ENCODE peak calls at places on chromosomes 3 and 15, in nine cellular contexts. A is spleen, K is K562, C is HCT116, G is breast epithelium, H is sigmoid colon, D is HepG2, X is GM12891, Y is endothelial cell of umbilical vein. M is an unnamed sample.
A peak's percentile ranks its signal among the peaks of the same experiment; 100 is the strongest.

GRCh38 chr3:42507751-42508335 is 5.4 kb downstream of the VIPR1 start:
- DNase-seq in A (peak; percentile 27), K (no peak), C (no peak), G (peak; percentile 39), H (peak; percentile 29), D (no peak), X (no peak), Y (no peak), M (no peak)

GRCh38 chr3:12966847-12967750 is 106.1 kb downstream of the IQSEC1 start:
- DNase-seq in A (no peak), K (peak; percentile 73), C (no peak), G (no peak), H (no peak), D (no peak), X (no peak), Y (peak; percentile 35), M (no peak)

GRCh38 chr3:17151598-17152373 is 267.0 kb downstream of the PLCL2 start:
- DNase-seq in A (peak; percentile 90), K (no peak), C (no peak), G (no peak), H (no peak), D (no peak), X (peak; percentile 64), Y (no peak), M (no peak)

GRCh38 chr3:150528359-150528797 is 17.9 kb downstream of the SERP1 start:
- DNase-seq in A (no peak), K (no peak), C (no peak), G (no peak), H (no peak), D (no peak), X (no peak), Y (peak; percentile 49), M (no peak)

GRCh38 chr3:11155341-11156025 is 1.2 kb downstream of the HRH1 start:
- DNase-seq in A (no peak), K (peak; percentile 43), C (peak; percentile 47), G (peak; percentile 58), H (peak; percentile 92), D (peak; percentile 24), X (no peak), Y (peak; percentile 84), M (peak; percentile 56)

GRCh38 chr3:104887069-104887468 is 479.6 kb upstream of the ALCAM start:
- DNase-seq in A (no peak), K (no peak), C (no peak), G (no peak), H (no peak), D (no peak), X (no peak), Y (no peak), M (no peak)

GRCh38 chr15:67928666-67929065 is 88.8 kb upstream of the RNU6-1 start:
- DNase-seq in A (no peak), K (no peak), C (no peak), G (no peak), H (no peak), D (no peak), X (no peak), Y (no peak), M (no peak)

GRCh38 chr3:44885618-44886017 is 11.2 kb downstream of the TGM4 start:
- DNase-seq in A (no peak), K (peak; percentile 35), C (peak; percentile 74), G (no peak), H (no peak), D (peak; percentile 34), X (no peak), Y (peak; percentile 95), M (no peak)

GRCh38 chr3:102481050-102481449 is 46.2 kb downstream of the ZPLD1 start:
- DNase-seq in A (no peak), K (no peak), C (no peak), G (no peak), H (no peak), D (no peak), X (no peak), Y (no peak), M (no peak)

GRCh38 chr15:68666120-68666811 is 87.5 kb downstream of the CORO2B start:
- DNase-seq in A (peak; percentile 36), K (no peak), C (no peak), G (no peak), H (peak; percentile 17), D (no peak), X (no peak), Y (peak; percentile 78), M (no peak)

GRCh38 chr3:35900079-35900478 is 260.8 kb downstream of the ARPP21 start:
- DNase-seq in A (no peak), K (no peak), C (no peak), G (no peak), H (no peak), D (no peak), X (no peak), Y (no peak), M (no peak)

GRCh38 chr3:47436180-47436579 is 39.6 kb downstream of the SCAP start:
- DNase-seq in A (peak; percentile 20), K (no peak), C (no peak), G (no peak), H (no peak), D (no peak), X (no peak), Y (no peak), M (no peak)

GRCh38 chr3:133117342-133117741 is 79.2 kb downstream of the TMEM108 start:
- DNase-seq in A (no peak), K (no peak), C (no peak), G (no peak), H (no peak), D (no peak), X (no peak), Y (no peak), M (no peak)

GRCh38 chr3:27452368-27453090 is 31.7 kb downstream of the SLC4A7 start:
- DNase-seq in A (no peak), K (no peak), C (no peak), G (no peak), H (no peak), D (peak; percentile 2), X (no peak), Y (peak; percentile 60), M (no peak)

GRCh38 chr3:124559650-124560405 is 170.4 kb upstream of the UMPS start:
- DNase-seq in A (no peak), K (peak; percentile 67), C (peak; percentile 72), G (peak; percentile 60), H (peak; percentile 75), D (peak; percentile 60), X (peak; percentile 58), Y (peak; percentile 78), M (peak; percentile 63)

GRCh38 chr15:63719281-63719680 is 114.5 kb downstream of the HERC1 start:
- DNase-seq in A (no peak), K (no peak), C (no peak), G (no peak), H (no peak), D (no peak), X (no peak), Y (no peak), M (no peak)

GRCh38 chr3:127742580-127742979 is 69.8 kb downstream of the ABTB1 start:
- DNase-seq in A (peak; percentile 45), K (no peak), C (no peak), G (no peak), H (no peak), D (no peak), X (no peak), Y (no peak), M (no peak)

GRCh38 chr3:161420746-161421145 is 49.4 kb upstream of the SPTSSB start:
- DNase-seq in A (no peak), K (no peak), C (no peak), G (no peak), H (no peak), D (peak; percentile 94), X (no peak), Y (peak; percentile 41), M (peak; percentile 77)

GRCh38 chr3:50326182-50326541 is 1.9 kb downstream of the TUSC2 start:
- DNase-seq in A (peak; percentile 71), K (no peak), C (no peak), G (no peak), H (no peak), D (no peak), X (no peak), Y (no peak), M (no peak)
- TF ChIP-seq POLR2AphosphoS5 in A (no peak), K (no peak), C (no peak), G (no peak), H (no peak), D (no peak), X (no peak), Y (no peak), M (no peak)

GRCh38 chr3:31980530-31981205 is 394 bp downstream of the OSBPL10 start:
- DNase-seq in A (peak; percentile 93), K (no peak), C (peak; percentile 53), G (peak; percentile 69), H (peak; percentile 69), D (peak; percentile 54), X (peak; percentile 30), Y (peak; percentile 69), M (peak; percentile 78)
- TF ChIP-seq POLR2A in A (no peak), K (no peak), C (no peak), G (no peak), H (no peak), D (peak; percentile 40), X (no peak), Y (peak; percentile 88), M (no peak)

DNA sequence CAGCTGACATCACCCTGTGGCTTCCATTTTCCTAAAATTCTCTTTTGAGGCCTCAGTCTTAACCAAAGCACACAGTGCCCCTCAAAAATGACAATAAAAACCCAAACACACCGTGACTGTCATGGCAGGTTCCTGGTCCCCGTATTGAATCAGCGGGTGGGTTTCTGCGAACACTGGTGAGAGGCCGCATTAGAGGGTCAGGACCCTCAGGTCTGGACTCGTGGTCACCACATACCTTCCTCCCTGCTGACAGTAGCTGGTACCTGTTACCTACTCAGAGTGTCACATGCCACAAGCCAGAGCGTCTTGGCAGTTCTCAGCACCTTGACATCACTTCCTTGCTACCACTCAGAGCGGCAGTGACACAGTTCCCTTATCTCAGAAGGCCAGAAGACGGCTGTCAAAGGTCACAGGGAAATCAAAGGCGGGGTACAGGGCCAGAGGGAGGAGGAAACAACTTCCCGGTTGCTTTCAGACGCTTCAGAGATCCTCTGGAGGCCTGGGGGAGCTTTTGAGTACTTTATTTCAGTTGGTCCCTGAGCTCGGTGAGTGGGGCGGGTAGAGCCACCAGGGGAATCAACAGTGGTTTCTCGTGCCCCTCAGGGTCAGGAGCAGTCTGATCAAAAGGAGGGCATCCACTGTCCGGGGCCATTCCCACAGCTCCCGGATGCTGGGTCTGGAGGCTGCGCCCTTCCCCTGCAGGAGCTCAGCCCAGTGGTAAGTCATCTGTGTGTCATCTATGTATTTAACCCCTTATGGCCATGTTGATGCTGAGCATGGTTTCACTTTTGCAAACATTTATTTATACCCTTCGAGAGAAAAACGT is at the start of the genes CCR5AS and CCRL2:
- DNase-seq in A (peak; percentile 87), K (peak; percentile 95), C (no peak), G (no peak), H (peak; percentile 76), D (no peak), X (peak; percentile 49), Y (peak; percentile 86), M (no peak)
- TF ChIP-seq POLR2AphosphoS5 in A (peak; percentile 90), K (peak; percentile 95), C (no peak), G (no peak), H (no peak), D (no peak), X (no peak), Y (peak; percentile 38), M (peak; percentile 35)

DNA sequence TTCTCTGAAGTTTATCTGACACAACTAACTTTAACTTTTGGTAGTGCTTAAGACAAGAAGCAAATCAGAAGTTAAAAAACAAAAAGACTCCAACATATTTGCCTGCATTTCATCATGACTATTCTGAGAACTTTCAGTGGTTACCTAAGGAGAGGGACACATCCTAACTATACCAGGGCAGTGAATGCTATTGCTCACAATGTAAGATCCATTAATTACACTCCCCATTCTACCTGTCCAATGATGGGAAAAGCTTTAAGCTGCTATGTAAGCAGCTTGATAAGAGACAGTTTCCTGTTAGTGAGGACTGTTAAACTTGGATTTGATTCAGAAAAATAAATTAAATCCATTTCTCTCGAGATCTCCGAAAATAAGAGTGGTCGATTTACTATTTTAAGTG is 37.5 kb downstream of the SERPINI1 start:
- DNase-seq in A (no peak), K (no peak), C (no peak), G (no peak), H (no peak), D (no peak), X (no peak), Y (no peak), M (no peak)
- TF ChIP-seq POLR2A in A (no peak), K (no peak), C (no peak), G (no peak), H (no peak), D (no peak), X (no peak), Y (no peak), M (no peak)